ENCODE peak calls at places on chromosome X, in eight cellular contexts. One of them, this sample, is unnamed.

GRCh38 chrX:143047511-143047910 is 21.8 kb downstream of the SPANXN4 start:
- DNase-seq in T-helper 1 cell: no peak
- DNase-seq in omental fat pad: no peak
- DNase-seq in NCI-H1436: no peak
- DNase-seq in stimulated activated CD4-positive, alpha-beta T cell treated with anti-CD3 and anti-CD28 coated beads, Interleukin-4, amount 100 ng/mL, for 48 hours: no peak
- DNase-seq in iris pigment epithelial cell: no peak
- DNase-seq in GM10248: no peak
- DNase-seq in endothelial cell: no peak
- DNase-seq in this sample: no peak

GRCh38 chrX:115912372-115912897 is 258.1 kb upstream of the AGTR2 start:
- DNase-seq in T-helper 1 cell: peak
- DNase-seq in iris pigment epithelial cell: peak
- DNase-seq in stimulated activated CD4-positive, alpha-beta T cell treated with anti-CD3 and anti-CD28 coated beads, Interleukin-4, amount 100 ng/mL, for 48 hours: no peak
- DNase-seq in endothelial cell: no peak
- DNase-seq in NCI-H1436: no peak
- DNase-seq in omental fat pad: no peak
- DNase-seq in GM10248: no peak
- DNase-seq in this sample: no peak

GRCh38 chrX:47568656-47569295 is 7.8 kb downstream of the ARAF start:
- DNase-seq in endothelial cell: no peak
- DNase-seq in GM10248: no peak
- DNase-seq in omental fat pad: no peak
- DNase-seq in T-helper 1 cell: peak
- DNase-seq in NCI-H1436: no peak
- DNase-seq in iris pigment epithelial cell: no peak
- DNase-seq in stimulated activated CD4-positive, alpha-beta T cell treated with anti-CD3 and anti-CD28 coated beads, Interleukin-4, amount 100 ng/mL, for 48 hours: peak
- DNase-seq in this sample: no peak

GRCh38 chrX:15483897-15484296 is 9.2 kb downstream of the PIR start:
- DNase-seq in GM10248: no peak
- DNase-seq in endothelial cell: no peak
- DNase-seq in iris pigment epithelial cell: no peak
- DNase-seq in NCI-H1436: no peak
- DNase-seq in stimulated activated CD4-positive, alpha-beta T cell treated with anti-CD3 and anti-CD28 coated beads, Interleukin-4, amount 100 ng/mL, for 48 hours: no peak
- DNase-seq in T-helper 1 cell: no peak
- DNase-seq in omental fat pad: no peak
- DNase-seq in this sample: no peak

GRCh38 chrX:154799554-154800348 is 5.5 kb downstream of the MPP1 start:
- DNase-seq in stimulated activated CD4-positive, alpha-beta T cell treated with anti-CD3 and anti-CD28 coated beads, Interleukin-4, amount 100 ng/mL, for 48 hours: no peak
- DNase-seq in endothelial cell: peak
- DNase-seq in iris pigment epithelial cell: peak
- DNase-seq in NCI-H1436: peak
- DNase-seq in T-helper 1 cell: no peak
- DNase-seq in omental fat pad: no peak
- DNase-seq in GM10248: no peak
- DNase-seq in this sample: no peak

GRCh38 chrX:110210417-110211139 is 107.3 kb downstream of the AMMECR1 start:
- DNase-seq in iris pigment epithelial cell: peak
- DNase-seq in T-helper 1 cell: no peak
- DNase-seq in endothelial cell: no peak
- DNase-seq in GM10248: no peak
- DNase-seq in NCI-H1436: peak
- DNase-seq in stimulated activated CD4-positive, alpha-beta T cell treated with anti-CD3 and anti-CD28 coated beads, Interleukin-4, amount 100 ng/mL, for 48 hours: no peak
- DNase-seq in omental fat pad: no peak
- DNase-seq in this sample: no peak

GRCh38 chrX:131987252-131987651 is 35.9 kb upstream of the STK26 start:
- DNase-seq in GM10248: peak
- DNase-seq in omental fat pad: no peak
- DNase-seq in iris pigment epithelial cell: no peak
- DNase-seq in stimulated activated CD4-positive, alpha-beta T cell treated with anti-CD3 and anti-CD28 coated beads, Interleukin-4, amount 100 ng/mL, for 48 hours: no peak
- DNase-seq in endothelial cell: no peak
- DNase-seq in T-helper 1 cell: peak
- DNase-seq in NCI-H1436: no peak
- DNase-seq in this sample: no peak

GRCh38 chrX:114717921-114718320 is 134.0 kb downstream of the HTR2C start:
- DNase-seq in omental fat pad: no peak
- DNase-seq in NCI-H1436: no peak
- DNase-seq in endothelial cell: no peak
- DNase-seq in T-helper 1 cell: no peak
- DNase-seq in GM10248: no peak
- DNase-seq in iris pigment epithelial cell: no peak
- DNase-seq in stimulated activated CD4-positive, alpha-beta T cell treated with anti-CD3 and anti-CD28 coated beads, Interleukin-4, amount 100 ng/mL, for 48 hours: no peak
- DNase-seq in this sample: no peak

GRCh38 chrX:53045002-53045401 is 3.6 kb upstream of the GPR173 start:
- DNase-seq in stimulated activated CD4-positive, alpha-beta T cell treated with anti-CD3 and anti-CD28 coated beads, Interleukin-4, amount 100 ng/mL, for 48 hours: no peak
- DNase-seq in GM10248: no peak
- DNase-seq in endothelial cell: no peak
- DNase-seq in NCI-H1436: peak
- DNase-seq in T-helper 1 cell: no peak
- DNase-seq in iris pigment epithelial cell: no peak
- DNase-seq in omental fat pad: no peak
- DNase-seq in this sample: no peak

GRCh38 chrX:52346462-52347165 is 22.2 kb upstream of the XAGE2 start:
- DNase-seq in stimulated activated CD4-positive, alpha-beta T cell treated with anti-CD3 and anti-CD28 coated beads, Interleukin-4, amount 100 ng/mL, for 48 hours: peak
- DNase-seq in iris pigment epithelial cell: no peak
- DNase-seq in endothelial cell: no peak
- DNase-seq in NCI-H1436: no peak
- DNase-seq in GM10248: no peak
- DNase-seq in T-helper 1 cell: no peak
- DNase-seq in omental fat pad: no peak
- DNase-seq in this sample: no peak

GRCh38 chrX:78092296-78092695 is 11.8 kb upstream of the PGK1 start:
- DNase-seq in NCI-H1436: no peak
- DNase-seq in T-helper 1 cell: no peak
- DNase-seq in GM10248: no peak
- DNase-seq in omental fat pad: no peak
- DNase-seq in iris pigment epithelial cell: peak
- DNase-seq in endothelial cell: peak
- DNase-seq in stimulated activated CD4-positive, alpha-beta T cell treated with anti-CD3 and anti-CD28 coated beads, Interleukin-4, amount 100 ng/mL, for 48 hours: no peak
- DNase-seq in this sample: no peak

GRCh38 chrX:34223574-34223973 is 91.5 kb upstream of the FAM47A start:
- DNase-seq in iris pigment epithelial cell: no peak
- DNase-seq in GM10248: no peak
- DNase-seq in endothelial cell: no peak
- DNase-seq in T-helper 1 cell: no peak
- DNase-seq in stimulated activated CD4-positive, alpha-beta T cell treated with anti-CD3 and anti-CD28 coated beads, Interleukin-4, amount 100 ng/mL, for 48 hours: no peak
- DNase-seq in NCI-H1436: no peak
- DNase-seq in omental fat pad: no peak
- DNase-seq in this sample: no peak

GRCh38 chrX:111555559-111555958 is 44.1 kb downstream of the SERTM2 start:
- DNase-seq in iris pigment epithelial cell: no peak
- DNase-seq in endothelial cell: no peak
- DNase-seq in NCI-H1436: no peak
- DNase-seq in stimulated activated CD4-positive, alpha-beta T cell treated with anti-CD3 and anti-CD28 coated beads, Interleukin-4, amount 100 ng/mL, for 48 hours: no peak
- DNase-seq in GM10248: no peak
- DNase-seq in omental fat pad: no peak
- DNase-seq in T-helper 1 cell: no peak
- DNase-seq in this sample: no peak

GRCh38 chrX:100600340-100600739 is 15.6 kb downstream of the TNMD start:
- DNase-seq in NCI-H1436: no peak
- DNase-seq in stimulated activated CD4-positive, alpha-beta T cell treated with anti-CD3 and anti-CD28 coated beads, Interleukin-4, amount 100 ng/mL, for 48 hours: no peak
- DNase-seq in omental fat pad: no peak
- DNase-seq in T-helper 1 cell: no peak
- DNase-seq in iris pigment epithelial cell: no peak
- DNase-seq in GM10248: no peak
- DNase-seq in endothelial cell: no peak
- DNase-seq in this sample: no peak

GRCh38 chrX:151019837-151020236 is 36.7 kb downstream of the HMGB3 start:
- DNase-seq in NCI-H1436: no peak
- DNase-seq in iris pigment epithelial cell: peak
- DNase-seq in GM10248: no peak
- DNase-seq in omental fat pad: no peak
- DNase-seq in stimulated activated CD4-positive, alpha-beta T cell treated with anti-CD3 and anti-CD28 coated beads, Interleukin-4, amount 100 ng/mL, for 48 hours: no peak
- DNase-seq in endothelial cell: no peak
- DNase-seq in T-helper 1 cell: no peak
- DNase-seq in this sample: no peak

GRCh38 chrX:100368167-100368566 is 41.9 kb downstream of the PCDH19 start:
- DNase-seq in iris pigment epithelial cell: peak
- DNase-seq in stimulated activated CD4-positive, alpha-beta T cell treated with anti-CD3 and anti-CD28 coated beads, Interleukin-4, amount 100 ng/mL, for 48 hours: no peak
- DNase-seq in omental fat pad: no peak
- DNase-seq in NCI-H1436: no peak
- DNase-seq in endothelial cell: peak
- DNase-seq in T-helper 1 cell: no peak
- DNase-seq in GM10248: peak
- DNase-seq in this sample: no peak

GRCh38 chrX:44470816-44471215 is 71.8 kb downstream of the FUNDC1 start:
- DNase-seq in iris pigment epithelial cell: no peak
- DNase-seq in NCI-H1436: no peak
- DNase-seq in omental fat pad: no peak
- DNase-seq in endothelial cell: no peak
- DNase-seq in T-helper 1 cell: no peak
- DNase-seq in GM10248: no peak
- DNase-seq in stimulated activated CD4-positive, alpha-beta T cell treated with anti-CD3 and anti-CD28 coated beads, Interleukin-4, amount 100 ng/mL, for 48 hours: no peak
- DNase-seq in this sample: no peak

GRCh38 chrX:46965125-46965758 is 53.0 kb downstream of the JADE3 start:
- DNase-seq in GM10248: no peak
- DNase-seq in endothelial cell: no peak
- DNase-seq in T-helper 1 cell: no peak
- DNase-seq in stimulated activated CD4-positive, alpha-beta T cell treated with anti-CD3 and anti-CD28 coated beads, Interleukin-4, amount 100 ng/mL, for 48 hours: no peak
- DNase-seq in omental fat pad: no peak
- DNase-seq in NCI-H1436: no peak
- DNase-seq in iris pigment epithelial cell: peak
- DNase-seq in this sample: no peak

GRCh38 chrX:101287402-101287801 is 3.7 kb downstream of the TAF7L start:
- DNase-seq in T-helper 1 cell: peak
- DNase-seq in endothelial cell: peak
- DNase-seq in omental fat pad: no peak
- DNase-seq in NCI-H1436: peak
- DNase-seq in iris pigment epithelial cell: peak
- DNase-seq in stimulated activated CD4-positive, alpha-beta T cell treated with anti-CD3 and anti-CD28 coated beads, Interleukin-4, amount 100 ng/mL, for 48 hours: no peak
- DNase-seq in GM10248: peak
- DNase-seq in this sample: no peak

GRCh38 chrX:22534643-22535042 is 261.9 kb downstream of the CBLL2 start:
- DNase-seq in NCI-H1436: no peak
- DNase-seq in iris pigment epithelial cell: peak
- DNase-seq in endothelial cell: no peak
- DNase-seq in omental fat pad: no peak
- DNase-seq in T-helper 1 cell: no peak
- DNase-seq in GM10248: no peak
- DNase-seq in stimulated activated CD4-positive, alpha-beta T cell treated with anti-CD3 and anti-CD28 coated beads, Interleukin-4, amount 100 ng/mL, for 48 hours: no peak
- DNase-seq in this sample: no peak

GRCh38 chrX:12672362-12673106 is 118.7 kb upstream of the PRPS2 start:
- DNase-seq in iris pigment epithelial cell: no peak
- DNase-seq in GM10248: no peak
- DNase-seq in T-helper 1 cell: peak
- DNase-seq in endothelial cell: no peak
- DNase-seq in NCI-H1436: no peak
- DNase-seq in omental fat pad: no peak
- DNase-seq in stimulated activated CD4-positive, alpha-beta T cell treated with anti-CD3 and anti-CD28 coated beads, Interleukin-4, amount 100 ng/mL, for 48 hours: no peak
- DNase-seq in this sample: no peak

GRCh38 chrX:39002466-39002865 is 201.2 kb downstream of the MID1IP1 start:
- DNase-seq in iris pigment epithelial cell: no peak
- DNase-seq in endothelial cell: no peak
- DNase-seq in omental fat pad: no peak
- DNase-seq in NCI-H1436: no peak
- DNase-seq in stimulated activated CD4-positive, alpha-beta T cell treated with anti-CD3 and anti-CD28 coated beads, Interleukin-4, amount 100 ng/mL, for 48 hours: no peak
- DNase-seq in GM10248: no peak
- DNase-seq in T-helper 1 cell: no peak
- DNase-seq in this sample: no peak

GRCh38 chrX:43655961-43656494 is at the start of gene MAOA:
- DNase-seq in omental fat pad: peak
- DNase-seq in T-helper 1 cell: no peak
- DNase-seq in GM10248: no peak
- DNase-seq in stimulated activated CD4-positive, alpha-beta T cell treated with anti-CD3 and anti-CD28 coated beads, Interleukin-4, amount 100 ng/mL, for 48 hours: peak
- DNase-seq in endothelial cell: peak
- DNase-seq in iris pigment epithelial cell: peak
- DNase-seq in NCI-H1436: no peak
- DNase-seq in this sample: no peak

GRCh38 chrX:45748443-45748842 is 547.8 kb upstream of the DIPK2B start:
- DNase-seq in endothelial cell: no peak
- DNase-seq in NCI-H1436: no peak
- DNase-seq in GM10248: no peak
- DNase-seq in T-helper 1 cell: no peak
- DNase-seq in iris pigment epithelial cell: peak
- DNase-seq in omental fat pad: no peak
- DNase-seq in stimulated activated CD4-positive, alpha-beta T cell treated with anti-CD3 and anti-CD28 coated beads, Interleukin-4, amount 100 ng/mL, for 48 hours: no peak
- DNase-seq in this sample: no peak

GRCh38 chrX:10512258-10512657 is 108.1 kb downstream of the MID1 start:
- DNase-seq in stimulated activated CD4-positive, alpha-beta T cell treated with anti-CD3 and anti-CD28 coated beads, Interleukin-4, amount 100 ng/mL, for 48 hours: no peak
- DNase-seq in GM10248: no peak
- DNase-seq in NCI-H1436: no peak
- DNase-seq in endothelial cell: no peak
- DNase-seq in omental fat pad: no peak
- DNase-seq in T-helper 1 cell: no peak
- DNase-seq in iris pigment epithelial cell: peak
- DNase-seq in this sample: no peak

GRCh38 chrX:123263246-123263757 is 79.2 kb downstream of the GRIA3 start:
- DNase-seq in T-helper 1 cell: no peak
- DNase-seq in GM10248: no peak
- DNase-seq in omental fat pad: no peak
- DNase-seq in endothelial cell: no peak
- DNase-seq in stimulated activated CD4-positive, alpha-beta T cell treated with anti-CD3 and anti-CD28 coated beads, Interleukin-4, amount 100 ng/mL, for 48 hours: no peak
- DNase-seq in NCI-H1436: no peak
- DNase-seq in iris pigment epithelial cell: no peak
- DNase-seq in this sample: no peak

GRCh38 chrX:9966775-9967408 is at the start of gene CLDN34:
- DNase-seq in GM10248: no peak
- DNase-seq in NCI-H1436: no peak
- DNase-seq in stimulated activated CD4-positive, alpha-beta T cell treated with anti-CD3 and anti-CD28 coated beads, Interleukin-4, amount 100 ng/mL, for 48 hours: no peak
- DNase-seq in endothelial cell: no peak
- DNase-seq in iris pigment epithelial cell: no peak
- DNase-seq in omental fat pad: no peak
- DNase-seq in T-helper 1 cell: no peak
- DNase-seq in this sample: no peak

GRCh38 chrX:119236599-119237525 is 777 bp downstream of the PGRMC1 start:
- DNase-seq in GM10248: peak
- DNase-seq in stimulated activated CD4-positive, alpha-beta T cell treated with anti-CD3 and anti-CD28 coated beads, Interleukin-4, amount 100 ng/mL, for 48 hours: peak
- DNase-seq in endothelial cell: peak
- DNase-seq in T-helper 1 cell: peak
- DNase-seq in NCI-H1436: peak
- DNase-seq in iris pigment epithelial cell: peak
- DNase-seq in omental fat pad: no peak
- DNase-seq in this sample: no peak

GRCh38 chrX:142233400-142233799 is 28.3 kb upstream of the MAGEC2 start:
- DNase-seq in endothelial cell: no peak
- DNase-seq in NCI-H1436: no peak
- DNase-seq in stimulated activated CD4-positive, alpha-beta T cell treated with anti-CD3 and anti-CD28 coated beads, Interleukin-4, amount 100 ng/mL, for 48 hours: no peak
- DNase-seq in GM10248: no peak
- DNase-seq in iris pigment epithelial cell: no peak
- DNase-seq in T-helper 1 cell: no peak
- DNase-seq in omental fat pad: no peak
- DNase-seq in this sample: no peak

GRCh38 chrX:85977218-85977617 is 70.1 kb downstream of the CHM start:
- DNase-seq in stimulated activated CD4-positive, alpha-beta T cell treated with anti-CD3 and anti-CD28 coated beads, Interleukin-4, amount 100 ng/mL, for 48 hours: no peak
- DNase-seq in T-helper 1 cell: no peak
- DNase-seq in iris pigment epithelial cell: no peak
- DNase-seq in endothelial cell: no peak
- DNase-seq in omental fat pad: no peak
- DNase-seq in GM10248: peak
- DNase-seq in NCI-H1436: no peak
- DNase-seq in this sample: no peak

GRCh38 chrX:1906028-1906427 is 291.2 kb downstream of the ASMT start:
- DNase-seq in omental fat pad: no peak
- DNase-seq in GM10248: no peak
- DNase-seq in endothelial cell: no peak
- DNase-seq in stimulated activated CD4-positive, alpha-beta T cell treated with anti-CD3 and anti-CD28 coated beads, Interleukin-4, amount 100 ng/mL, for 48 hours: no peak
- DNase-seq in NCI-H1436: no peak
- DNase-seq in iris pigment epithelial cell: no peak
- DNase-seq in T-helper 1 cell: no peak
- DNase-seq in this sample: no peak

GRCh38 chrX:130539721-130540321 is 138.0 kb downstream of the RBMX2 start:
- DNase-seq in T-helper 1 cell: peak
- DNase-seq in NCI-H1436: peak
- DNase-seq in GM10248: peak
- DNase-seq in iris pigment epithelial cell: peak
- DNase-seq in omental fat pad: no peak
- DNase-seq in endothelial cell: peak
- DNase-seq in stimulated activated CD4-positive, alpha-beta T cell treated with anti-CD3 and anti-CD28 coated beads, Interleukin-4, amount 100 ng/mL, for 48 hours: peak
- DNase-seq in this sample: peak

GRCh38 chrX:15674899-15675489 is 10.4 kb upstream of the CLTRN start:
- DNase-seq in iris pigment epithelial cell: peak
- DNase-seq in omental fat pad: peak
- DNase-seq in NCI-H1436: peak
- DNase-seq in endothelial cell: peak
- DNase-seq in GM10248: peak
- DNase-seq in stimulated activated CD4-positive, alpha-beta T cell treated with anti-CD3 and anti-CD28 coated beads, Interleukin-4, amount 100 ng/mL, for 48 hours: peak
- DNase-seq in T-helper 1 cell: peak
- DNase-seq in this sample: peak

GRCh38 chrX:87434618-87435017 is 83.0 kb upstream of the KLHL4 start:
- DNase-seq in omental fat pad: no peak
- DNase-seq in endothelial cell: no peak
- DNase-seq in NCI-H1436: no peak
- DNase-seq in iris pigment epithelial cell: no peak
- DNase-seq in GM10248: no peak
- DNase-seq in stimulated activated CD4-positive, alpha-beta T cell treated with anti-CD3 and anti-CD28 coated beads, Interleukin-4, amount 100 ng/mL, for 48 hours: no peak
- DNase-seq in T-helper 1 cell: no peak
- DNase-seq in this sample: no peak

This sample was measured in CMK.